ENCODE peak calls at places on chromosomes 3 and 15, in six cellular contexts. One of them, this sample, is unnamed. For H3K4me1, the result is how much of the 10 kb centered on the place peaks cover.

GRCh38 chr3:38316356-38317185 is 30.0 kb upstream of the XYLB start:
- DNase-seq in heart left ventricle: no peak
- DNase-seq in NT2/D1: no peak
- DNase-seq in fibroblast of lung: no peak
- DNase-seq in CD4-positive, CD25-positive, alpha-beta regulatory T cell: no peak
- DNase-seq in IMR-90: no peak
- DNase-seq in this sample: no peak

GRCh38 chr3:29335438-29335837 is 54.6 kb downstream of the RBMS3 start:
- DNase-seq in heart left ventricle: peak
- DNase-seq in NT2/D1: no peak
- DNase-seq in fibroblast of lung: peak
- DNase-seq in CD4-positive, CD25-positive, alpha-beta regulatory T cell: no peak
- DNase-seq in IMR-90: peak
- DNase-seq in this sample: peak

GRCh38 chr15:33226559-33227181 is 32.2 kb upstream of the FMN1 start:
- DNase-seq in heart left ventricle: peak
- DNase-seq in NT2/D1: no peak
- DNase-seq in fibroblast of lung: peak
- DNase-seq in CD4-positive, CD25-positive, alpha-beta regulatory T cell: peak
- DNase-seq in IMR-90: no peak
- DNase-seq in this sample: peak

GRCh38 chr3:47475029-47475569 is 642 bp downstream of the SCAP start:
- DNase-seq in heart left ventricle: no peak
- DNase-seq in NT2/D1: no peak
- DNase-seq in fibroblast of lung: peak
- DNase-seq in CD4-positive, CD25-positive, alpha-beta regulatory T cell: no peak
- DNase-seq in IMR-90: peak
- DNase-seq in this sample: no peak

GRCh38 chr3:36166477-36166876 is 213.8 kb upstream of the STAC start:
- DNase-seq in heart left ventricle: no peak
- DNase-seq in NT2/D1: no peak
- DNase-seq in fibroblast of lung: peak
- DNase-seq in CD4-positive, CD25-positive, alpha-beta regulatory T cell: no peak
- DNase-seq in IMR-90: no peak
- DNase-seq in this sample: peak

GRCh38 chr3:193040836-193041672 is 123.4 kb upstream of the MB21D2 start:
- DNase-seq in heart left ventricle: no peak
- DNase-seq in NT2/D1: peak
- DNase-seq in fibroblast of lung: peak
- DNase-seq in CD4-positive, CD25-positive, alpha-beta regulatory T cell: no peak
- DNase-seq in IMR-90: peak
- DNase-seq in this sample: peak

GRCh38 chr3:126132751-126133511 is 47.5 kb downstream of the ALDH1L1 start:
- DNase-seq in heart left ventricle: peak
- DNase-seq in NT2/D1: peak
- DNase-seq in fibroblast of lung: no peak
- DNase-seq in CD4-positive, CD25-positive, alpha-beta regulatory T cell: no peak
- DNase-seq in IMR-90: peak
- DNase-seq in this sample: no peak

GRCh38 chr15:53256043-53256442 is 465.9 kb upstream of the ONECUT1 start:
- DNase-seq in heart left ventricle: no peak
- DNase-seq in NT2/D1: no peak
- DNase-seq in fibroblast of lung: no peak
- DNase-seq in CD4-positive, CD25-positive, alpha-beta regulatory T cell: no peak
- DNase-seq in IMR-90: no peak
- DNase-seq in this sample: no peak

GRCh38 chr3:138389841-138390581 is 41.6 kb downstream of the MRAS start:
- DNase-seq in heart left ventricle: peak
- DNase-seq in NT2/D1: no peak
- DNase-seq in fibroblast of lung: peak
- DNase-seq in CD4-positive, CD25-positive, alpha-beta regulatory T cell: no peak
- DNase-seq in IMR-90: peak
- DNase-seq in this sample: peak

GRCh38 chr15:90407871-90408317 is 19.9 kb downstream of the IQGAP1 start:
- DNase-seq in heart left ventricle: no peak
- DNase-seq in NT2/D1: no peak
- DNase-seq in fibroblast of lung: no peak
- DNase-seq in CD4-positive, CD25-positive, alpha-beta regulatory T cell: no peak
- DNase-seq in IMR-90: peak
- DNase-seq in this sample: no peak

GRCh38 chr3:52681610-52682009 is 4.1 kb downstream of the PBRM1 start:
- DNase-seq in heart left ventricle: no peak
- DNase-seq in NT2/D1: no peak
- DNase-seq in fibroblast of lung: no peak
- DNase-seq in CD4-positive, CD25-positive, alpha-beta regulatory T cell: no peak
- DNase-seq in IMR-90: no peak
- DNase-seq in this sample: no peak

GRCh38 chr3:71051259-71051595 is 532.3 kb downstream of the FOXP1 start:
- DNase-seq in heart left ventricle: no peak
- DNase-seq in NT2/D1: no peak
- DNase-seq in fibroblast of lung: no peak
- DNase-seq in CD4-positive, CD25-positive, alpha-beta regulatory T cell: no peak
- DNase-seq in IMR-90: no peak
- DNase-seq in this sample: no peak
- H3K4me1 ChIP-seq in heart left ventricle: half or more
- H3K4me1 ChIP-seq in NT2/D1: under half
- H3K4me1 ChIP-seq in fibroblast of lung: under half
- H3K4me1 ChIP-seq in CD4-positive, CD25-positive, alpha-beta regulatory T cell: half or more
- H3K4me1 ChIP-seq in IMR-90: under half
- H3K4me1 ChIP-seq in this sample: under half

DNA sequence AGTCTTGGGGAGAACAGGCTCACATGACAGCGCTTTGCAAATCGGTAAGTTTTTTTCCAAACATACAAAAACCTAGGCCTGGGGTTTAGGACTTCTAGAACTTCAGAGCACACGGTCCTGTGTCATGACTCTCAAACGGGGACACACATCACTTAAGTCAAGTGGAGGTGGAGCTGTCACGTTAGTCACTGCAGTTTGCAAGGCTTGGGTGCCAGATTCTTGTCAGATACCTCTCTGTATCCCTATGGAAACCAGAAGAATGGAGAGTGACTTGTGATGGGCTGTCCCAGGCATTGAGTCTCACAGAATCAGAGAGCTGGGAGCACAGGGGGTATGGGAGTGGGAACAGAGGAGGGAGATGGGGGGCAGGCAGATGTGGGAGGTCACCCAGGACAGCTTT is 64.8 kb downstream of the DUT start:
- DNase-seq in heart left ventricle: no peak
- DNase-seq in NT2/D1: no peak
- DNase-seq in fibroblast of lung: no peak
- DNase-seq in CD4-positive, CD25-positive, alpha-beta regulatory T cell: no peak
- DNase-seq in IMR-90: no peak
- DNase-seq in this sample: no peak
- H3K4me1 ChIP-seq in heart left ventricle: under half
- H3K4me1 ChIP-seq in NT2/D1: under half
- H3K4me1 ChIP-seq in fibroblast of lung: under half
- H3K4me1 ChIP-seq in CD4-positive, CD25-positive, alpha-beta regulatory T cell: under half
- H3K4me1 ChIP-seq in IMR-90: under half
- H3K4me1 ChIP-seq in this sample: under half

GRCh38 chr15:66401130-66402021 is 14.7 kb downstream of the MAP2K1 start:
- DNase-seq in heart left ventricle: no peak
- DNase-seq in NT2/D1: no peak
- DNase-seq in fibroblast of lung: peak
- DNase-seq in CD4-positive, CD25-positive, alpha-beta regulatory T cell: no peak
- DNase-seq in IMR-90: no peak
- DNase-seq in this sample: no peak
- H3K4me1 ChIP-seq in heart left ventricle: under half
- H3K4me1 ChIP-seq in NT2/D1: under half
- H3K4me1 ChIP-seq in fibroblast of lung: under half
- H3K4me1 ChIP-seq in CD4-positive, CD25-positive, alpha-beta regulatory T cell: under half
- H3K4me1 ChIP-seq in IMR-90: under half
- H3K4me1 ChIP-seq in this sample: under half

GRCh38 chr15:74781673-74782595 is at the start of gene CSK:
- DNase-seq in heart left ventricle: peak
- DNase-seq in NT2/D1: no peak
- DNase-seq in fibroblast of lung: peak
- DNase-seq in CD4-positive, CD25-positive, alpha-beta regulatory T cell: peak
- DNase-seq in IMR-90: peak
- DNase-seq in this sample: no peak
- H3K4me1 ChIP-seq in heart left ventricle: half or more
- H3K4me1 ChIP-seq in NT2/D1: under half
- H3K4me1 ChIP-seq in fibroblast of lung: under half
- H3K4me1 ChIP-seq in CD4-positive, CD25-positive, alpha-beta regulatory T cell: half or more
- H3K4me1 ChIP-seq in IMR-90: under half
- H3K4me1 ChIP-seq in this sample: under half

DNA sequence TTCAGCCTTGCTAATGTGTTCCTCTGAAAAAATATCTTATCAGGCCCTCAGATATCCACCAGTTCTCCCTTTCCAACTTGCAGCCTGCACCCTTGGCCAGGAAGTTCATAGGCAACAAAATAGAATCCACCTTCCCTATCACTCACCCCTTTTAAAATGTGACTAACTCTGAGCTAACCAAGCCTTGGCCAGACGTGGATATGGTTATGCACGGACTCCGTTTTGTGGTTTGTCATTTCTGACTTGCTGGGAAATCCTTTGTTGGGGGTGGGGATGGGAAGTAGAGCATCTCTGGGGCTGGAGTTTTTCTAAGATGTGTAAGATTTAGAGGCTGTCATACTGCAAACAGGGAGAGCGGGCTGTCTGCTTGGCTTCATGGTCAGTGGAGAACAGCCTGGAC is 62.5 kb downstream of the SMAD3 start:
- DNase-seq in heart left ventricle: no peak
- DNase-seq in NT2/D1: no peak
- DNase-seq in fibroblast of lung: peak
- DNase-seq in CD4-positive, CD25-positive, alpha-beta regulatory T cell: no peak
- DNase-seq in IMR-90: peak
- DNase-seq in this sample: peak
- H3K4me1 ChIP-seq in heart left ventricle: half or more
- H3K4me1 ChIP-seq in NT2/D1: under half
- H3K4me1 ChIP-seq in fibroblast of lung: half or more
- H3K4me1 ChIP-seq in CD4-positive, CD25-positive, alpha-beta regulatory T cell: under half
- H3K4me1 ChIP-seq in IMR-90: half or more
- H3K4me1 ChIP-seq in this sample: half or more